ENCODE peak calls at places on chromosomes 13 and 19, in nine cellular contexts. M is spleen, A is endothelial cell of umbilical vein, E is neuronal stem cell, K is fibroblast of lung, D is tibial nerve, L is left ventricle myocardium inferior, Z is tibial artery, Q is pancreas. S is an unnamed sample.

GRCh38 chr13:65585346-65585745 is 1644.8 kb downstream of the PCDH9 start:
- DNase-seq in Q (no peak), D (no peak), A (no peak), Z (no peak), M (no peak), E (no peak), L (no peak), K (no peak), S (no peak)

GRCh38 chr19:12782424-12783225 is 7.3 kb upstream of the HOOK2 start:
- DNase-seq in K (peak), A (peak), D (peak), E (no peak), M (peak), Q (peak), Z (peak), L (peak), S (peak)

GRCh38 chr19:8517551-8518442 is 3.8 kb upstream of the ZNF414 start:
- DNase-seq in Q (no peak), A (no peak), K (no peak), M (peak), E (no peak), D (peak), L (no peak), Z (no peak), S (peak)

GRCh38 chr13:75151081-75151643 is 330.8 kb downstream of the TBC1D4 start:
- DNase-seq in L (no peak), Q (no peak), A (no peak), K (peak), E (no peak), Z (no peak), D (no peak), M (no peak), S (no peak)

GRCh38 chr13:112062619-112063308 is 4.2 kb upstream of the SOX1 start:
- DNase-seq in Z (no peak), D (no peak), M (peak), A (no peak), L (no peak), K (no peak), E (no peak), Q (no peak), S (no peak)

GRCh38 chr19:35856546-35857149 is at the start of gene KIRREL2:
- DNase-seq in A (no peak), L (no peak), E (peak), D (no peak), Q (peak), Z (no peak), K (no peak), M (peak), S (no peak)

GRCh38 chr19:41998246-41999020 is 4.4 kb upstream of the ATP1A3 start:
- DNase-seq in L (peak), Z (no peak), K (peak), E (peak), A (no peak), M (no peak), D (no peak), Q (no peak), S (no peak)

GRCh38 chr13:24626449-24626848 is 53.8 kb upstream of the ATP12A start:
- DNase-seq in A (no peak), K (no peak), D (no peak), L (no peak), M (no peak), Z (no peak), Q (no peak), E (no peak), S (no peak)

GRCh38 chr13:28527629-28528028 is 32.7 kb upstream of the FLT1 start:
- DNase-seq in M (peak), E (no peak), Q (no peak), K (no peak), L (no peak), D (no peak), Z (no peak), A (no peak), S (peak)

GRCh38 chr13:93224545-93224944 is 2.1 kb upstream of the GPC6 start:
- DNase-seq in D (no peak), L (no peak), M (no peak), E (peak), K (peak), Q (no peak), A (no peak), Z (no peak), S (no peak)

GRCh38 chr19:49443366-49444099 is 2.2 kb upstream of the SLC17A7 start:
- DNase-seq in D (peak), Q (peak), K (peak), L (peak), Z (peak), A (peak), M (peak), E (peak), S (peak)

GRCh38 chr13:110521296-110521680 is 40.2 kb downstream of the RAB20 start:
- DNase-seq in Z (no peak), D (no peak), Q (no peak), E (no peak), M (no peak), K (no peak), L (no peak), A (no peak), S (no peak)

DNA sequence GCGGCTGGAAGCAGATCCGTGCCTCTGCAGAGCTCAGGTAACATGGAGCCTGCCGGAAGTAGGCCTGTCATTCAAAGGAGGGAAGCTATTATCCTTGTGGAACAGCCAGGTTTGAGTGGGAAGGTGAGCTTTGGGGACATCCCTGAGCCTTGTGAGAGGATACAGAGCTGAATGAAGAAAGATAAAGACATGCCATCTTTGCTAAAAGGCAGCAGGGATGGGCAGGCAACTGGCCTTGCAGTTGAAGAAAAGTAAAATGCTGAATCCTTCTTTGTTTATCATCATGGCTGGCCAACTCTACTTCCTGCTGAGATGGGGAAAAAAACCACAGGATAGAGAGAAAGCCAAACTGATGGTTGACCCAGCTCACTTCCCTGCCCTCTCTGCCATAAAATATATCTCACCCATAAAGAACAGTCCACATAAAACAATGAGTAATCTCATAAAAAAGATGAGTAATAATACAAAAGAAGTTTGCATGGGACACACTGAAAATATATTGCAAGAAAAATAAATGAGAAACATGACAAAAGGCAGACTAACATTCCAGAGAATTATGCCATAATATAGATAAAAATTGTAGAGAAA is 226.3 kb downstream of the DLEU7 start:
- DNase-seq in M (no peak), K (peak), Q (no peak), Z (no peak), D (no peak), A (peak), L (no peak), E (no peak), S (no peak)
- H3K27ac ChIP-seq in M (no peak), K (no peak), Q (no peak), Z (no peak), D (no peak), A (peak), L (no peak), E (no peak), S (no peak)

GRCh38 chr19:16340092-16340491 is 15.5 kb downstream of the KLF2 start:
- DNase-seq in K (peak), A (no peak), Q (no peak), M (no peak), Z (no peak), L (no peak), E (no peak), D (no peak), S (no peak)

GRCh38 chr19:16340654-16341053 is 16.0 kb downstream of the KLF2 start:
- DNase-seq in Z (no peak), D (no peak), E (no peak), Q (no peak), M (no peak), A (no peak), L (no peak), K (no peak), S (no peak)

GRCh38 chr19:16338470-16339360 is 14.1 kb downstream of the KLF2 start:
- DNase-seq in Z (no peak), D (no peak), K (peak), L (no peak), A (peak), Q (no peak), E (no peak), M (peak), S (peak)

GRCh38 chr19:16337809-16338469 is 13.3 kb downstream of the KLF2 start:
- DNase-seq in K (peak), D (no peak), Q (no peak), M (no peak), L (no peak), Z (no peak), A (no peak), E (no peak), S (no peak)

GRCh38 chr19:16339361-16339725 is 14.7 kb downstream of the KLF2 start:
- DNase-seq in Q (no peak), L (no peak), K (no peak), E (no peak), D (no peak), A (no peak), Z (no peak), M (no peak), S (no peak)
- H3K4me3 ChIP-seq in Q (no peak), L (no peak), K (no peak), E (no peak), D (no peak), A (no peak), Z (no peak), M (no peak), S (no peak)

DNA sequence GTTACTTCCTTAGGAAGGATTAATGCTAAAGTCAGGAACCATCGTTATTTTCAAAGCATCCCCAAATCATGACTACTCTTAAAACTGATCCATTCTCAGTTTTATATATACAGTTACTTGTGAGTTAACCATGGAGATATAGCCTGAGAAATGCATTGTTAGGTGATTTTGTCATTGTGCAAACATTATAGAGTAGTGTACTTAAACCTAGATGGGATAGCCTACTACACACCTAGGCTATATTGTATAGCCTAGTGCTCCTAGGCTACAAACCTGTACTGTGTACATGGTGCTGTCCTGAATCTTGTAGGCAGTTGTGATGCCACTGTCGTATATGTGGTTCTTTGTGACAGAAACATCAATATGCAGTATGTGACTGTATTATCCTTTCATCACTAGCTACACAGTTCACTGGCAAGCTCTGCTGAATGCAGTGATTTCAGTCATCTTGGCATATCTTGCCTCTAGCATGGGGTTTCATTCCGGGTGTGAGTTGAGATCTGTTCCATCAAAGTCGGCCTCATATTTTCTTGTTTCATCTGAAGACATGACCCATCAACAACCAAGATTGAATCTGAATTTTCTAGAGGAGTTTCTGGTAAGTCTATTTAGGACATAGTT is 45.3 kb downstream of the CDK8 start:
- DNase-seq in L (no peak), M (no peak), E (no peak), K (peak), Z (no peak), Q (no peak), A (no peak), D (no peak), S (no peak)
- H3K27ac ChIP-seq in L (no peak), M (no peak), E (no peak), K (no peak), Z (no peak), Q (no peak), A (no peak), D (no peak), S (no peak)

GRCh38 chr19:50696065-50696425 is 23.6 kb downstream of the SHANK1 start:
- DNase-seq in D (no peak), E (no peak), Q (no peak), A (no peak), Z (no peak), L (no peak), M (no peak), K (no peak), S (no peak)
- H3K4me3 ChIP-seq in D (no peak), E (peak), Q (no peak), A (no peak), Z (no peak), L (no peak), M (no peak), K (no peak), S (no peak)

GRCh38 chr19:37964109-37964508 is 57.1 kb downstream of the SIPA1L3 start:
- DNase-seq in D (no peak), Z (peak), M (no peak), A (no peak), E (no peak), K (peak), L (no peak), Q (no peak), S (no peak)
- H3K27ac ChIP-seq in D (no peak), Z (no peak), M (no peak), A (no peak), E (no peak), K (no peak), L (no peak), Q (no peak), S (no peak)